ENCODE peak calls at places on chromosomes 16 and 17, in five cellular contexts. One of them, this sample, is unnamed.
A peak's percentile ranks its signal among the peaks of the same experiment; 100 is the strongest.

GRCh38 chr17:50214986-50215730 is 13.7 kb upstream of the COL1A1 start:
- DNase-seq in NCI-H1105: no peak
- DNase-seq in HFFc6: no peak
- DNase-seq in cardiac septum: no peak
- DNase-seq in OCI-LY7: no peak
- DNase-seq in this sample: peak; percentile 22

GRCh38 chr17:76481091-76481655 is 13.8 kb downstream of the AANAT start:
- DNase-seq in NCI-H1105: no peak
- DNase-seq in cardiac septum: no peak
- DNase-seq in HFFc6: no peak
- DNase-seq in OCI-LY7: peak; percentile 98
- DNase-seq in this sample: no peak

GRCh38 chr17:36532435-36532975 is 2.2 kb downstream of the MYO19 start:
- DNase-seq in NCI-H1105: no peak
- DNase-seq in cardiac septum: peak; percentile 55
- DNase-seq in HFFc6: no peak
- DNase-seq in OCI-LY7: no peak
- DNase-seq in this sample: peak; percentile 55

GRCh38 chr17:61389670-61390478 is 9.8 kb upstream of the TBX2 start:
- DNase-seq in NCI-H1105: no peak
- DNase-seq in cardiac septum: no peak
- DNase-seq in OCI-LY7: peak; percentile 42
- DNase-seq in HFFc6: no peak
- DNase-seq in this sample: no peak

GRCh38 chr16:73033271-73033998 is 14.5 kb downstream of the ZFHX3 start:
- DNase-seq in OCI-LY7: no peak
- DNase-seq in HFFc6: no peak
- DNase-seq in cardiac septum: no peak
- DNase-seq in NCI-H1105: no peak
- DNase-seq in this sample: no peak

GRCh38 chr17:2719861-2720260 is 8.3 kb upstream of the CLUH start:
- DNase-seq in HFFc6: no peak
- DNase-seq in NCI-H1105: no peak
- DNase-seq in cardiac septum: no peak
- DNase-seq in OCI-LY7: no peak
- DNase-seq in this sample: no peak

GRCh38 chr16:17238285-17239028 is 232.3 kb downstream of the XYLT1 start:
- DNase-seq in NCI-H1105: no peak
- DNase-seq in cardiac septum: peak; percentile 38
- DNase-seq in HFFc6: no peak
- DNase-seq in OCI-LY7: no peak
- DNase-seq in this sample: no peak

GRCh38 chr17:29155235-29155965 is 24.8 kb downstream of the MYO18A start:
- DNase-seq in HFFc6: peak; percentile 71
- DNase-seq in cardiac septum: no peak
- DNase-seq in NCI-H1105: no peak
- DNase-seq in OCI-LY7: no peak
- DNase-seq in this sample: no peak

GRCh38 chr17:57084361-57084801 is 665 bp upstream of the AKAP1 start:
- DNase-seq in NCI-H1105: no peak
- DNase-seq in cardiac septum: no peak
- DNase-seq in HFFc6: peak; percentile 32
- DNase-seq in OCI-LY7: no peak
- DNase-seq in this sample: no peak

GRCh38 chr16:64892843-64893242 is 229.0 kb downstream of the CDH11 start:
- DNase-seq in NCI-H1105: no peak
- DNase-seq in OCI-LY7: no peak
- DNase-seq in HFFc6: peak; percentile 85
- DNase-seq in cardiac septum: no peak
- DNase-seq in this sample: no peak

GRCh38 chr17:51121620-51122472 is 1.2 kb upstream of the SPAG9 start:
- DNase-seq in OCI-LY7: peak; percentile 21
- DNase-seq in HFFc6: peak; percentile 95
- DNase-seq in cardiac septum: peak; percentile 97
- DNase-seq in NCI-H1105: no peak
- DNase-seq in this sample: peak; percentile 95

GRCh38 chr17:60851181-60851580 is 173.5 kb downstream of the BCAS3 start:
- DNase-seq in OCI-LY7: no peak
- DNase-seq in cardiac septum: no peak
- DNase-seq in NCI-H1105: no peak
- DNase-seq in HFFc6: no peak
- DNase-seq in this sample: no peak

GRCh38 chr17:78670850-78671291 is 93.7 kb upstream of the DNAH17 start:
- DNase-seq in NCI-H1105: no peak
- DNase-seq in cardiac septum: no peak
- DNase-seq in HFFc6: no peak
- DNase-seq in OCI-LY7: no peak
- DNase-seq in this sample: peak; percentile 60

GRCh38 chr17:68182940-68183551 is 64.8 kb upstream of the AMZ2 start:
- DNase-seq in OCI-LY7: peak; percentile 92
- DNase-seq in NCI-H1105: no peak
- DNase-seq in cardiac septum: no peak
- DNase-seq in HFFc6: no peak
- DNase-seq in this sample: peak; percentile 30

GRCh38 chr16:30715777-30716445 is 16.9 kb downstream of the SRCAP start:
- DNase-seq in NCI-H1105: no peak
- DNase-seq in cardiac septum: no peak
- DNase-seq in OCI-LY7: no peak
- DNase-seq in HFFc6: peak; percentile 40
- DNase-seq in this sample: no peak

GRCh38 chr16:2698996-2699750 is 16.9 kb downstream of the KCTD5 start:
- DNase-seq in NCI-H1105: no peak
- DNase-seq in HFFc6: no peak
- DNase-seq in OCI-LY7: no peak
- DNase-seq in cardiac septum: no peak
- DNase-seq in this sample: no peak

This sample was measured in mesenteric fat pad.